ENCODE peak calls at places on chromosomes 1 and 21, in seven cellular contexts. One of them, this sample, is unnamed.

GRCh38 chr1:214685906-214686305 is 82.9 kb downstream of the CENPF start:
- DNase-seq in nucleus accumbens: no peak
- DNase-seq in M059J: no peak
- DNase-seq in astrocyte: peak
- DNase-seq in stimulated activated CD8-positive, alpha-beta memory T cell treated with anti-CD3 and anti-CD28 coated beads, Interleukin-2, amount 100 ng/mL, for 48 hours: no peak
- DNase-seq in IMR-90: peak
- DNase-seq in GM23248: no peak
- DNase-seq in this sample: peak

GRCh38 chr1:59999746-60000145 is 73.2 kb upstream of the CYP2J2 start:
- DNase-seq in nucleus accumbens: no peak
- DNase-seq in M059J: no peak
- DNase-seq in astrocyte: no peak
- DNase-seq in stimulated activated CD8-positive, alpha-beta memory T cell treated with anti-CD3 and anti-CD28 coated beads, Interleukin-2, amount 100 ng/mL, for 48 hours: no peak
- DNase-seq in IMR-90: no peak
- DNase-seq in GM23248: no peak
- DNase-seq in this sample: no peak

GRCh38 chr1:220498188-220498587 is 29.7 kb upstream of the MARK1 start:
- DNase-seq in nucleus accumbens: no peak
- DNase-seq in M059J: peak
- DNase-seq in astrocyte: peak
- DNase-seq in stimulated activated CD8-positive, alpha-beta memory T cell treated with anti-CD3 and anti-CD28 coated beads, Interleukin-2, amount 100 ng/mL, for 48 hours: no peak
- DNase-seq in IMR-90: no peak
- DNase-seq in GM23248: peak
- DNase-seq in this sample: peak

GRCh38 chr1:90854559-90854958 is 137.5 kb upstream of the BARHL2 start:
- DNase-seq in nucleus accumbens: no peak
- DNase-seq in M059J: no peak
- DNase-seq in astrocyte: no peak
- DNase-seq in stimulated activated CD8-positive, alpha-beta memory T cell treated with anti-CD3 and anti-CD28 coated beads, Interleukin-2, amount 100 ng/mL, for 48 hours: no peak
- DNase-seq in IMR-90: no peak
- DNase-seq in GM23248: no peak
- DNase-seq in this sample: no peak

GRCh38 chr1:50969611-50970507 is at the start of gene CDKN2C:
- DNase-seq in nucleus accumbens: peak
- DNase-seq in M059J: peak
- DNase-seq in astrocyte: peak
- DNase-seq in stimulated activated CD8-positive, alpha-beta memory T cell treated with anti-CD3 and anti-CD28 coated beads, Interleukin-2, amount 100 ng/mL, for 48 hours: no peak
- DNase-seq in IMR-90: peak
- DNase-seq in GM23248: peak
- DNase-seq in this sample: peak

GRCh38 chr1:41371630-41372599 is 10.7 kb downstream of the FOXO6 start:
- DNase-seq in nucleus accumbens: peak
- DNase-seq in M059J: peak
- DNase-seq in astrocyte: no peak
- DNase-seq in stimulated activated CD8-positive, alpha-beta memory T cell treated with anti-CD3 and anti-CD28 coated beads, Interleukin-2, amount 100 ng/mL, for 48 hours: no peak
- DNase-seq in IMR-90: no peak
- DNase-seq in GM23248: no peak
- DNase-seq in this sample: peak

GRCh38 chr1:22291494-22291893 is 148.6 kb upstream of the WNT4 start:
- DNase-seq in nucleus accumbens: no peak
- DNase-seq in M059J: no peak
- DNase-seq in astrocyte: no peak
- DNase-seq in stimulated activated CD8-positive, alpha-beta memory T cell treated with anti-CD3 and anti-CD28 coated beads, Interleukin-2, amount 100 ng/mL, for 48 hours: no peak
- DNase-seq in IMR-90: no peak
- DNase-seq in GM23248: no peak
- DNase-seq in this sample: no peak

GRCh38 chr1:212396638-212397037 is 18.0 kb downstream of the PACC1 start:
- DNase-seq in nucleus accumbens: no peak
- DNase-seq in M059J: peak
- DNase-seq in astrocyte: no peak
- DNase-seq in stimulated activated CD8-positive, alpha-beta memory T cell treated with anti-CD3 and anti-CD28 coated beads, Interleukin-2, amount 100 ng/mL, for 48 hours: no peak
- DNase-seq in IMR-90: no peak
- DNase-seq in GM23248: peak
- DNase-seq in this sample: no peak

GRCh38 chr1:218836264-218836663 is 337.4 kb upstream of the LYPLAL1 start:
- DNase-seq in nucleus accumbens: no peak
- DNase-seq in M059J: no peak
- DNase-seq in astrocyte: no peak
- DNase-seq in stimulated activated CD8-positive, alpha-beta memory T cell treated with anti-CD3 and anti-CD28 coated beads, Interleukin-2, amount 100 ng/mL, for 48 hours: no peak
- DNase-seq in IMR-90: no peak
- DNase-seq in GM23248: no peak
- DNase-seq in this sample: no peak

GRCh38 chr1:203364013-203364730 is 13.2 kb upstream of the FMOD start:
- DNase-seq in nucleus accumbens: no peak
- DNase-seq in M059J: no peak
- DNase-seq in astrocyte: no peak
- DNase-seq in stimulated activated CD8-positive, alpha-beta memory T cell treated with anti-CD3 and anti-CD28 coated beads, Interleukin-2, amount 100 ng/mL, for 48 hours: no peak
- DNase-seq in IMR-90: no peak
- DNase-seq in GM23248: no peak
- DNase-seq in this sample: no peak

GRCh38 chr1:221708987-221709386 is 32.9 kb downstream of the DUSP10 start:
- DNase-seq in nucleus accumbens: peak
- DNase-seq in M059J: peak
- DNase-seq in astrocyte: peak
- DNase-seq in stimulated activated CD8-positive, alpha-beta memory T cell treated with anti-CD3 and anti-CD28 coated beads, Interleukin-2, amount 100 ng/mL, for 48 hours: no peak
- DNase-seq in IMR-90: peak
- DNase-seq in GM23248: peak
- DNase-seq in this sample: no peak

GRCh38 chr1:52534928-52535764 is 17.7 kb downstream of the TUT4 start:
- DNase-seq in nucleus accumbens: no peak
- DNase-seq in M059J: no peak
- DNase-seq in astrocyte: peak
- DNase-seq in stimulated activated CD8-positive, alpha-beta memory T cell treated with anti-CD3 and anti-CD28 coated beads, Interleukin-2, amount 100 ng/mL, for 48 hours: no peak
- DNase-seq in IMR-90: peak
- DNase-seq in GM23248: peak
- DNase-seq in this sample: peak

GRCh38 chr1:226680653-226681052 is 58.4 kb downstream of the ITPKB start:
- DNase-seq in nucleus accumbens: no peak
- DNase-seq in M059J: no peak
- DNase-seq in astrocyte: no peak
- DNase-seq in stimulated activated CD8-positive, alpha-beta memory T cell treated with anti-CD3 and anti-CD28 coated beads, Interleukin-2, amount 100 ng/mL, for 48 hours: no peak
- DNase-seq in IMR-90: no peak
- DNase-seq in GM23248: no peak
- DNase-seq in this sample: no peak

GRCh38 chr1:6200188-6200809 is 904 bp upstream of the RPL22 start:
- DNase-seq in nucleus accumbens: no peak
- DNase-seq in M059J: no peak
- DNase-seq in astrocyte: no peak
- DNase-seq in stimulated activated CD8-positive, alpha-beta memory T cell treated with anti-CD3 and anti-CD28 coated beads, Interleukin-2, amount 100 ng/mL, for 48 hours: no peak
- DNase-seq in IMR-90: no peak
- DNase-seq in GM23248: no peak
- DNase-seq in this sample: no peak

GRCh38 chr1:198713081-198713480 is 74.2 kb downstream of the PTPRC start:
- DNase-seq in nucleus accumbens: no peak
- DNase-seq in M059J: peak
- DNase-seq in astrocyte: peak
- DNase-seq in stimulated activated CD8-positive, alpha-beta memory T cell treated with anti-CD3 and anti-CD28 coated beads, Interleukin-2, amount 100 ng/mL, for 48 hours: no peak
- DNase-seq in IMR-90: peak
- DNase-seq in GM23248: peak
- DNase-seq in this sample: peak

GRCh38 chr1:54582566-54583306 is 34.7 kb downstream of the ACOT11 start:
- DNase-seq in nucleus accumbens: no peak
- DNase-seq in M059J: peak
- DNase-seq in astrocyte: no peak
- DNase-seq in stimulated activated CD8-positive, alpha-beta memory T cell treated with anti-CD3 and anti-CD28 coated beads, Interleukin-2, amount 100 ng/mL, for 48 hours: no peak
- DNase-seq in IMR-90: no peak
- DNase-seq in GM23248: no peak
- DNase-seq in this sample: no peak

GRCh38 chr1:56825436-56825835 is 6.2 kb upstream of the FYB2 start:
- DNase-seq in nucleus accumbens: no peak
- DNase-seq in M059J: no peak
- DNase-seq in astrocyte: peak
- DNase-seq in stimulated activated CD8-positive, alpha-beta memory T cell treated with anti-CD3 and anti-CD28 coated beads, Interleukin-2, amount 100 ng/mL, for 48 hours: no peak
- DNase-seq in IMR-90: peak
- DNase-seq in GM23248: peak
- DNase-seq in this sample: no peak

GRCh38 chr1:93584238-93585003 is 97.2 kb downstream of the BCAR3 start:
- DNase-seq in nucleus accumbens: no peak
- DNase-seq in M059J: no peak
- DNase-seq in astrocyte: no peak
- DNase-seq in stimulated activated CD8-positive, alpha-beta memory T cell treated with anti-CD3 and anti-CD28 coated beads, Interleukin-2, amount 100 ng/mL, for 48 hours: no peak
- DNase-seq in IMR-90: no peak
- DNase-seq in GM23248: peak
- DNase-seq in this sample: peak

GRCh38 chr21:42455196-42455595 is 40.8 kb downstream of the RSPH1 start:
- DNase-seq in nucleus accumbens: no peak
- DNase-seq in M059J: no peak
- DNase-seq in astrocyte: no peak
- DNase-seq in stimulated activated CD8-positive, alpha-beta memory T cell treated with anti-CD3 and anti-CD28 coated beads, Interleukin-2, amount 100 ng/mL, for 48 hours: no peak
- DNase-seq in IMR-90: no peak
- DNase-seq in GM23248: no peak
- DNase-seq in this sample: no peak

GRCh38 chr1:177122869-177123268 is 41.6 kb downstream of the ASTN1 start:
- DNase-seq in nucleus accumbens: no peak
- DNase-seq in M059J: no peak
- DNase-seq in astrocyte: no peak
- DNase-seq in stimulated activated CD8-positive, alpha-beta memory T cell treated with anti-CD3 and anti-CD28 coated beads, Interleukin-2, amount 100 ng/mL, for 48 hours: no peak
- DNase-seq in IMR-90: no peak
- DNase-seq in GM23248: no peak
- DNase-seq in this sample: no peak

GRCh38 chr1:116407033-116407432 is 34.0 kb downstream of the ATP1A1 start:
- DNase-seq in nucleus accumbens: no peak
- DNase-seq in M059J: no peak
- DNase-seq in astrocyte: no peak
- DNase-seq in stimulated activated CD8-positive, alpha-beta memory T cell treated with anti-CD3 and anti-CD28 coated beads, Interleukin-2, amount 100 ng/mL, for 48 hours: no peak
- DNase-seq in IMR-90: no peak
- DNase-seq in GM23248: no peak
- DNase-seq in this sample: no peak

GRCh38 chr21:43359081-43359822 is 67.7 kb downstream of the SIK1 start:
- DNase-seq in nucleus accumbens: no peak
- DNase-seq in M059J: no peak
- DNase-seq in astrocyte: no peak
- DNase-seq in stimulated activated CD8-positive, alpha-beta memory T cell treated with anti-CD3 and anti-CD28 coated beads, Interleukin-2, amount 100 ng/mL, for 48 hours: no peak
- DNase-seq in IMR-90: no peak
- DNase-seq in GM23248: no peak
- DNase-seq in this sample: no peak